ENCODE peak calls at places on chromosomes 16 and 17, in ten cellular contexts. K is CD4-positive, alpha-beta memory T cell; S is stimulated activated CD8-positive, alpha-beta memory T cell treated with anti-CD3 and anti-CD28 coated beads, Interleukin-15, amount 100 ng/mL, for 24 hours; I is head of caudate nucleus; D is CD4-positive, CD25-positive, alpha-beta regulatory T cell; W is activated CD4-positive, alpha-beta T cell treated with anti-CD3 and anti-CD28 coated beads, Interleukin-2, amount 10 ng/mL, durations not matched to agents 7 days and 5 days; P is colonic mucosa; H is H7; Z is Ammon's horn; Q is WTC11. V is an unnamed sample.
A peak's percentile ranks its signal among the peaks of the same experiment; 100 is the strongest.

GRCh38 chr17:66541461-66542182 is 239.2 kb downstream of the PRKCA start:
- DNase-seq in K (no peak), S (no peak), I (peak; percentile 26), D (no peak), W (no peak), P (peak; percentile 30), H (no peak), Z (peak; percentile 38), Q (no peak), V (no peak)

GRCh38 chr17:16322636-16323035 is 30.6 kb downstream of the CENPV start:
- DNase-seq in K (no peak), S (no peak), I (no peak), D (no peak), W (no peak), P (no peak), H (no peak), Z (no peak), Q (no peak), V (no peak)

GRCh38 chr17:81108220-81108619 is 57.1 kb upstream of the PVALEF start:
- DNase-seq in K (no peak), S (no peak), I (no peak), D (no peak), W (no peak), P (no peak), H (peak; percentile 70), Z (no peak), Q (no peak), V (no peak)

GRCh38 chr17:43015579-43015978 is 6.6 kb downstream of the VAT1 start:
- DNase-seq in K (no peak), S (no peak), I (no peak), D (no peak), W (no peak), P (no peak), H (peak; percentile 59), Z (no peak), Q (no peak), V (no peak)

GRCh38 chr16:24609740-24610420 is 70.5 kb downstream of the RBBP6 start:
- DNase-seq in K (no peak), S (no peak), I (peak; percentile 69), D (no peak), W (no peak), P (peak; percentile 36), H (peak; percentile 72), Z (peak; percentile 84), Q (peak; percentile 52), V (peak; percentile 68)

GRCh38 chr16:35141303-35141702 is 1681.9 kb downstream of the TP53TG3F start:
- DNase-seq in K (no peak), S (no peak), I (no peak), D (no peak), W (no peak), P (no peak), H (no peak), Z (no peak), Q (no peak), V (no peak)

GRCh38 chr17:76625496-76625895 is 18.1 kb downstream of the ST6GALNAC1 start:
- DNase-seq in K (no peak), S (no peak), I (no peak), D (no peak), W (no peak), P (no peak), H (no peak), Z (no peak), Q (no peak), V (no peak)

GRCh38 chr16:81866820-81867440 is 87.8 kb downstream of the PLCG2 start:
- DNase-seq in K (no peak), S (no peak), I (peak; percentile 37), D (no peak), W (no peak), P (peak; percentile 23), H (no peak), Z (peak; percentile 60), Q (no peak), V (no peak)

GRCh38 chr17:27741361-27741861 is 58.9 kb downstream of the NOS2 start:
- DNase-seq in K (no peak), S (no peak), I (no peak), D (no peak), W (no peak), P (no peak), H (peak; percentile 7), Z (peak; percentile 53), Q (no peak), V (no peak)

GRCh38 chr16:31528726-31529397 is 1.2 kb downstream of the AHSP start:
- DNase-seq in K (no peak), S (no peak), I (no peak), D (no peak), W (no peak), P (no peak), H (no peak), Z (no peak), Q (peak; percentile 34), V (peak; percentile 46)

GRCh38 chr17:12731839-12732238 is 57.5 kb upstream of the ARHGAP44 start:
- DNase-seq in K (no peak), S (no peak), I (no peak), D (no peak), W (no peak), P (no peak), H (no peak), Z (no peak), Q (no peak), V (no peak)

GRCh38 chr16:26394409-26394808 is 672.3 kb upstream of the C16orf82 start:
- DNase-seq in K (no peak), S (no peak), I (no peak), D (no peak), W (no peak), P (no peak), H (no peak), Z (no peak), Q (no peak), V (no peak)

GRCh38 chr17:51748749-51749604 is 409.5 kb downstream of the CA10 start:
- DNase-seq in K (no peak), S (no peak), I (no peak), D (no peak), W (no peak), P (no peak), H (no peak), Z (no peak), Q (no peak), V (no peak)

GRCh38 chr17:75637143-75637538 is 3.9 kb downstream of the SMIM5 start:
- DNase-seq in K (no peak), S (no peak), I (peak; percentile 52), D (no peak), W (no peak), P (peak; percentile 49), H (no peak), Z (peak; percentile 73), Q (no peak), V (no peak)

GRCh38 chr17:79141578-79142338 is 67.1 kb downstream of the ENGASE start:
- DNase-seq in K (no peak), S (no peak), I (no peak), D (no peak), W (no peak), P (no peak), H (no peak), Z (no peak), Q (no peak), V (no peak)

GRCh38 chr17:39772987-39773664 is 35.4 kb downstream of the GRB7 start:
- DNase-seq in K (peak; percentile 55), S (no peak), I (no peak), D (peak; percentile 47), W (no peak), P (no peak), H (no peak), Z (no peak), Q (no peak), V (no peak)

GRCh38 chr17:49748791-49749190 is 15.1 kb downstream of the FAM117A start:
- DNase-seq in K (peak; percentile 74), S (no peak), I (no peak), D (peak; percentile 80), W (peak; percentile 63), P (no peak), H (no peak), Z (no peak), Q (no peak), V (no peak)

GRCh38 chr17:7294614-7295153 is at the start of gene YBX2:
- DNase-seq in K (peak; percentile 63), S (peak; percentile 44), I (peak; percentile 35), D (peak; percentile 49), W (peak; percentile 72), P (peak; percentile 94), H (peak; percentile 100), Z (peak; percentile 30), Q (peak; percentile 99), V (peak; percentile 98)

GRCh38 chr17:4577386-4577993 is 6.8 kb upstream of the SMTNL2 start:
- DNase-seq in K (no peak), S (no peak), I (no peak), D (no peak), W (no peak), P (no peak), H (peak; percentile 55), Z (no peak), Q (no peak), V (no peak)

GRCh38 chr16:74455213-74455612 is 33.9 kb upstream of the CLEC18B start:
- DNase-seq in K (no peak), S (no peak), I (no peak), D (no peak), W (no peak), P (no peak), H (no peak), Z (peak; percentile 56), Q (no peak), V (no peak)

GRCh38 chr16:55003916-55004315 is 73.3 kb downstream of the IRX5 start:
- DNase-seq in K (no peak), S (no peak), I (no peak), D (no peak), W (no peak), P (no peak), H (no peak), Z (peak; percentile 12), Q (no peak), V (no peak)

GRCh38 chr17:20008242-20009051 is 712 bp upstream of the SPECC1 start:
- DNase-seq in K (no peak), S (no peak), I (peak; percentile 38), D (no peak), W (no peak), P (peak; percentile 28), H (peak; percentile 79), Z (no peak), Q (peak; percentile 54), V (peak; percentile 48)

GRCh38 chr17:35801583-35802224 is 6.3 kb upstream of the MMP28 start:
- DNase-seq in K (no peak), S (no peak), I (peak; percentile 64), D (no peak), W (peak; percentile 26), P (peak; percentile 81), H (no peak), Z (peak; percentile 88), Q (no peak), V (no peak)

GRCh38 chr17:73786286-73786743 is 142.1 kb upstream of the SDK2 start:
- DNase-seq in K (no peak), S (no peak), I (no peak), D (no peak), W (no peak), P (peak; percentile 88), H (peak; percentile 64), Z (no peak), Q (peak; percentile 66), V (peak; percentile 61)

GRCh38 chr17:77865109-77865611 is 93.3 kb upstream of the TNRC6C start:
- DNase-seq in K (no peak), S (no peak), I (no peak), D (no peak), W (no peak), P (no peak), H (peak; percentile 60), Z (no peak), Q (no peak), V (no peak)

GRCh38 chr17:27793168-27793905 is 7.0 kb downstream of the NOS2 start:
- DNase-seq in K (no peak), S (no peak), I (peak; percentile 52), D (no peak), W (no peak), P (peak; percentile 54), H (peak; percentile 92), Z (peak; percentile 23), Q (peak; percentile 51), V (peak; percentile 79)

GRCh38 chr16:9311303-9311954 is 220.0 kb downstream of the HAPSTR1 start:
- DNase-seq in K (no peak), S (no peak), I (peak; percentile 38), D (no peak), W (no peak), P (peak; percentile 48), H (peak; percentile 47), Z (peak; percentile 79), Q (peak; percentile 55), V (peak; percentile 70)

GRCh38 chr16:6177781-6178180 is 1080.2 kb upstream of the EEF2KMT start:
- DNase-seq in K (no peak), S (no peak), I (no peak), D (no peak), W (no peak), P (no peak), H (no peak), Z (no peak), Q (no peak), V (no peak)

V was measured in iPS-NIHi11.